ENCODE peak calls at places on chromosomes 2 and 18, in ten cellular contexts. One of them, this sample, is unnamed.

GRCh38 chr2:42967959-42968674 is 175.7 kb upstream of the HAAO start:
- DNase-seq in GM23338: no peak
- DNase-seq in tibial artery: peak; percentile 83
- DNase-seq in MCF 10A: no peak
- DNase-seq in endothelial cell: no peak
- DNase-seq in B cell: no peak
- DNase-seq in nephron progenitor cell: peak; percentile 51
- DNase-seq in psoas muscle: peak; percentile 89
- DNase-seq in fibroblast of pulmonary artery: peak; percentile 80
- DNase-seq in lower leg skin: peak; percentile 96
- DNase-seq in this sample: no peak

GRCh38 chr2:72106978-72107377 is 40.7 kb downstream of the CYP26B1 start:
- DNase-seq in psoas muscle: no peak
- DNase-seq in MCF 10A: no peak
- DNase-seq in lower leg skin: peak; percentile 13
- DNase-seq in nephron progenitor cell: no peak
- DNase-seq in B cell: no peak
- DNase-seq in endothelial cell: no peak
- DNase-seq in GM23338: no peak
- DNase-seq in fibroblast of pulmonary artery: no peak
- DNase-seq in tibial artery: no peak
- DNase-seq in this sample: no peak

GRCh38 chr18:47881752-47882455 is 48.6 kb downstream of the SMAD2 start:
- DNase-seq in B cell: no peak
- DNase-seq in nephron progenitor cell: no peak
- DNase-seq in GM23338: no peak
- DNase-seq in endothelial cell: no peak
- DNase-seq in tibial artery: no peak
- DNase-seq in lower leg skin: no peak
- DNase-seq in MCF 10A: peak; percentile 53
- DNase-seq in psoas muscle: no peak
- DNase-seq in fibroblast of pulmonary artery: peak; percentile 87
- DNase-seq in this sample: peak; percentile 73

GRCh38 chr2:68428132-68428531 is 39.0 kb downstream of the FBXO48 start:
- DNase-seq in tibial artery: no peak
- DNase-seq in nephron progenitor cell: no peak
- DNase-seq in MCF 10A: no peak
- DNase-seq in psoas muscle: no peak
- DNase-seq in endothelial cell: no peak
- DNase-seq in GM23338: no peak
- DNase-seq in B cell: no peak
- DNase-seq in lower leg skin: no peak
- DNase-seq in fibroblast of pulmonary artery: no peak
- DNase-seq in this sample: no peak

GRCh38 chr18:3995476-3996102 is 459.5 kb downstream of the DLGAP1 start:
- DNase-seq in MCF 10A: peak; percentile 77
- DNase-seq in lower leg skin: no peak
- DNase-seq in psoas muscle: no peak
- DNase-seq in tibial artery: peak; percentile 34
- DNase-seq in endothelial cell: peak; percentile 51
- DNase-seq in fibroblast of pulmonary artery: peak; percentile 83
- DNase-seq in B cell: peak; percentile 54
- DNase-seq in GM23338: peak; percentile 92
- DNase-seq in nephron progenitor cell: peak; percentile 64
- DNase-seq in this sample: peak; percentile 64

GRCh38 chr18:39604836-39605235 is 2039.2 kb upstream of the CELF4 start:
- DNase-seq in B cell: no peak
- DNase-seq in fibroblast of pulmonary artery: peak; percentile 75
- DNase-seq in endothelial cell: no peak
- DNase-seq in tibial artery: no peak
- DNase-seq in MCF 10A: peak; percentile 55
- DNase-seq in nephron progenitor cell: no peak
- DNase-seq in GM23338: no peak
- DNase-seq in lower leg skin: no peak
- DNase-seq in psoas muscle: no peak
- DNase-seq in this sample: no peak

GRCh38 chr2:208311954-208312353 is 45.9 kb downstream of the PIKFYVE start:
- DNase-seq in nephron progenitor cell: no peak
- DNase-seq in GM23338: no peak
- DNase-seq in lower leg skin: no peak
- DNase-seq in psoas muscle: no peak
- DNase-seq in B cell: peak; percentile 30
- DNase-seq in tibial artery: no peak
- DNase-seq in fibroblast of pulmonary artery: peak; percentile 16
- DNase-seq in MCF 10A: no peak
- DNase-seq in endothelial cell: no peak
- DNase-seq in this sample: no peak

GRCh38 chr2:72138921-72139381 is 8.7 kb downstream of the CYP26B1 start:
- DNase-seq in GM23338: no peak
- DNase-seq in lower leg skin: peak; percentile 81
- DNase-seq in tibial artery: no peak
- DNase-seq in endothelial cell: peak; percentile 4
- DNase-seq in B cell: no peak
- DNase-seq in psoas muscle: no peak
- DNase-seq in nephron progenitor cell: no peak
- DNase-seq in MCF 10A: no peak
- DNase-seq in fibroblast of pulmonary artery: no peak
- DNase-seq in this sample: no peak

GRCh38 chr2:162182395-162182794 is 30.3 kb upstream of the GCG start:
- DNase-seq in tibial artery: no peak
- DNase-seq in fibroblast of pulmonary artery: no peak
- DNase-seq in nephron progenitor cell: no peak
- DNase-seq in endothelial cell: no peak
- DNase-seq in GM23338: no peak
- DNase-seq in MCF 10A: no peak
- DNase-seq in psoas muscle: no peak
- DNase-seq in lower leg skin: no peak
- DNase-seq in B cell: no peak
- DNase-seq in this sample: no peak

GRCh38 chr2:71462056-71462605 is 8.8 kb downstream of the DYSF start:
- DNase-seq in tibial artery: no peak
- DNase-seq in B cell: no peak
- DNase-seq in lower leg skin: peak; percentile 70
- DNase-seq in GM23338: no peak
- DNase-seq in fibroblast of pulmonary artery: no peak
- DNase-seq in MCF 10A: no peak
- DNase-seq in psoas muscle: no peak
- DNase-seq in nephron progenitor cell: no peak
- DNase-seq in endothelial cell: no peak
- DNase-seq in this sample: no peak

GRCh38 chr2:20241973-20242726 is 17.2 kb upstream of the SDC1 start:
- DNase-seq in MCF 10A: no peak
- DNase-seq in GM23338: peak; percentile 72
- DNase-seq in fibroblast of pulmonary artery: no peak
- DNase-seq in B cell: peak; percentile 45
- DNase-seq in tibial artery: no peak
- DNase-seq in nephron progenitor cell: peak; percentile 28
- DNase-seq in psoas muscle: no peak
- DNase-seq in lower leg skin: no peak
- DNase-seq in endothelial cell: peak; percentile 47
- DNase-seq in this sample: no peak
- TF ChIP-seq CTCF in MCF 10A: peak; percentile 66
- TF ChIP-seq CTCF in GM23338: peak; percentile 80
- TF ChIP-seq CTCF in fibroblast of pulmonary artery: no peak
- TF ChIP-seq CTCF in B cell: peak; percentile 50
- TF ChIP-seq CTCF in tibial artery: no peak
- TF ChIP-seq CTCF in nephron progenitor cell: peak; percentile 40
- TF ChIP-seq CTCF in psoas muscle: peak; percentile 35
- TF ChIP-seq CTCF in lower leg skin: no peak
- TF ChIP-seq CTCF in endothelial cell: peak; percentile 88
- TF ChIP-seq CTCF in this sample: peak; percentile 28

DNA sequence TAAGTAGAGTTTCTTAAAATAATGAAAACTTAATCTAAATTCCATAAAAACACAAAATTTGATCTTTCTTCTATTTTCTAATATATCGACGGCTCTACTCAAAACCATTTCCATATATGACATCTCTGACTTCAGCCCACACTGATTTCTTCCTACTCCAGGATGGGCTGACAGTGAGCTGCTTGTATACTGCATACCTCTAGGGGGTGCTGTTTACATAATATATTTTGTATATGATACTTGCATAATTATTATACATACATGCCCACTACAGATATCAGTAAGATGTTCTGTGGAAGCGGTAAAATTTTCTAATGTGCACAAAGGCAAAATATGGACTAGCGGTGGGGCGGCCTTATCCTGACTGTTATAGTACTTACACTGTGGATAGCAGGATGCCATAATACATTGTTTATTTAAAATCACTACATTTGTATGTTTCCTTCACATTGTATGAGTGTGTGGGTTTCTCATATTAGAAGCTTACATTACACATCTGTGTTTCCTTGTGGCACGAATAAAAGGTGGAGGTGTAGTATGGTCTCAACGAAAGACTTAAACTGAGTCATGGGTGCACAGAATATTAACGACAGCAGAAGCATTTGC is 66.1 kb upstream of the NXPH2 start:
- DNase-seq in nephron progenitor cell: no peak
- DNase-seq in fibroblast of pulmonary artery: peak; percentile 35
- DNase-seq in psoas muscle: no peak
- DNase-seq in B cell: peak; percentile 8
- DNase-seq in tibial artery: no peak
- DNase-seq in MCF 10A: peak; percentile 51
- DNase-seq in GM23338: peak; percentile 62
- DNase-seq in endothelial cell: no peak
- DNase-seq in lower leg skin: no peak
- DNase-seq in this sample: peak; percentile 6
- TF ChIP-seq CTCF in nephron progenitor cell: peak; percentile 75
- TF ChIP-seq CTCF in fibroblast of pulmonary artery: peak; percentile 67
- TF ChIP-seq CTCF in psoas muscle: peak; percentile 29
- TF ChIP-seq CTCF in B cell: peak; percentile 72
- TF ChIP-seq CTCF in tibial artery: no peak
- TF ChIP-seq CTCF in MCF 10A: peak; percentile 45
- TF ChIP-seq CTCF in GM23338: peak; percentile 70
- TF ChIP-seq CTCF in endothelial cell: peak; percentile 83
- TF ChIP-seq CTCF in lower leg skin: no peak
- TF ChIP-seq CTCF in this sample: peak; percentile 55

GRCh38 chr2:164703915-164704706 is 82.8 kb upstream of the GRB14 start:
- DNase-seq in lower leg skin: no peak
- DNase-seq in B cell: no peak
- DNase-seq in MCF 10A: no peak
- DNase-seq in psoas muscle: no peak
- DNase-seq in fibroblast of pulmonary artery: no peak
- DNase-seq in tibial artery: no peak
- DNase-seq in endothelial cell: no peak
- DNase-seq in nephron progenitor cell: no peak
- DNase-seq in GM23338: no peak
- DNase-seq in this sample: no peak
- TF ChIP-seq CTCF in lower leg skin: no peak
- TF ChIP-seq CTCF in B cell: no peak
- TF ChIP-seq CTCF in MCF 10A: no peak
- TF ChIP-seq CTCF in psoas muscle: no peak
- TF ChIP-seq CTCF in fibroblast of pulmonary artery: no peak
- TF ChIP-seq CTCF in tibial artery: no peak
- TF ChIP-seq CTCF in endothelial cell: no peak
- TF ChIP-seq CTCF in nephron progenitor cell: no peak
- TF ChIP-seq CTCF in GM23338: no peak
- TF ChIP-seq CTCF in this sample: no peak

DNA sequence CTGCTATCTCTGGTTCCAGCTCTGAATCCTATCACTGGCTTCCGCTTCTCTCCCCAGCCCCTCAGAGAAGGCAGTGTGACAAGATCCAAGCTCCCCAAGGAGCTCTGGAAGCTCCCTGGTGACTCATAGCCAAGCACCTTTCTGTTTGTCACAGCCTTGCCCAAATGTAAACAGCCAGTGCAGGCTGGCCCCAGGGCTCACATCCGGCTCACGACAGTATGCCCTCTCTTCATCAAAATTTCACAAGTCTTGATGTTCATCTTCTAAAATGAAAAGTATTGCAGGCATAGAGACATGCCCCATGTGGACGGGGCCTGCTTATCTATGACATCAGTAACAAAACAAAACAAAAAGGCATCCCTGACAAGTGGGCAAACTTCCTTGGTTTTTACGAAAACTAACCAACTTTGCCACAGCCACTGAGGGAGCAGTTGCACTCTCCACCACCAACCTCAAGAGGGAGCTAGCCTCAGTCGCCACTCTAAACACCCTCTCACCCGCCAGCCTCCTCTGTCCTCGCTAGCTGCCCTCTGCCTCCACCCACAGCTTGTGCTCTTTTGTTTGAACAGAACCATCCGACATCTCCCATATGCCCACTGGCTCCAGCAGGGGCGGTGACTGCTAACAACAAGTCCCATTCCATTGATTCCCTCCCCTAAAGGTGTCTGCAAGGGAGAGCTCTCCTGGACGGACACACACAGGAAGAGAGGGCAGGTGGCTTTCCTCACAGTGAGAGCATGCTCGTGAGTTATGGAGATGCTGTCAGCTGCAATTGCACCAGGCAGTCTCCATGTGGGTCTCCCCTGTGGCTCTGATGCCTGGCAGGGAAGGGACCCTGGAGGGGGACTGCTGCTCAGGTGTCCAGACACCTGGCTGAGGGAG is 71.0 kb upstream of the DAPL1 start:
- DNase-seq in B cell: no peak
- DNase-seq in fibroblast of pulmonary artery: no peak
- DNase-seq in lower leg skin: peak; percentile 83
- DNase-seq in MCF 10A: peak; percentile 25
- DNase-seq in tibial artery: no peak
- DNase-seq in endothelial cell: peak; percentile 38
- DNase-seq in nephron progenitor cell: no peak
- DNase-seq in psoas muscle: no peak
- DNase-seq in GM23338: peak; percentile 75
- DNase-seq in this sample: peak; percentile 69
- TF ChIP-seq CTCF in B cell: no peak
- TF ChIP-seq CTCF in fibroblast of pulmonary artery: peak; percentile 25
- TF ChIP-seq CTCF in lower leg skin: no peak
- TF ChIP-seq CTCF in MCF 10A: no peak
- TF ChIP-seq CTCF in tibial artery: no peak
- TF ChIP-seq CTCF in endothelial cell: peak; percentile 64
- TF ChIP-seq CTCF in nephron progenitor cell: peak; percentile 27
- TF ChIP-seq CTCF in psoas muscle: no peak
- TF ChIP-seq CTCF in GM23338: peak; percentile 82
- TF ChIP-seq CTCF in this sample: peak; percentile 57

DNA sequence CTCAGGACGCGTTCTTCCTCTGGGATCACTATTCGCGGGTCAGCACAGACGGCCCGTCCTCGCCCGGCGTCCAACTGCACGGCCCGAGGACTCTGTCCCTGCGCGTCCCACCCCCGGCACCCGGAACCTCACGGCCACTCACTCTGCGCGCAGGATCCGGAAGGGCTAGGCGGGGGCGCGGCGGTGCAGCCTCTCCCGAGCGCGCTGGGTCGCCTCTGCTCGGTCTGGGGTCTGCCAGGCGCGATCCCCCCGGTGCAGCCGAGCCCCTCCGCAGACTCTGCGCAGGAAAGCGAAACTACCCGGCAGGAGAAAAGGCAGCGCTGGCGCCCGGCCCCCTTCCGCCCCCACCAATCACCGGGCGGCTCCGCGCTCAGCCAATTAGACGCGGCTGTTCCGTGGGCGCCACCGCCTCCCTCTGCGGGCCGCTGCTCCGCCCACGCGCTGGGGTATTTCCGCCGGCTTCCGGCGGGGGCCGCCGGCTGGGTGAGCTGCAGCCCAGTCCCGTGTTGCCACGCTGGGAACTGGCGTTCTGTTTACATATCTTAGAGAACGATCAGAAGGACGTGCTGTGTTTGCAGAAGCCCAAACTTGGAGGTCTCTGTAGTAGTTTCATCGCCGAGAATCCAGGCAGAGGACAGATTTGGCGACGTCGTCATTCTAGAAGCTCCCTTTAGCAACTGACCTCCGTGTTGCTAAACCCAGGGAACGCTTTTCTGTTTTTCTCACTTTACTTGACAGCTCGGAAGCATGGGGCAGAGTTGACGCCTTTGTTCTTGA is at the start of gene STAT1:
- DNase-seq in fibroblast of pulmonary artery: peak; percentile 94
- DNase-seq in GM23338: peak; percentile 94
- DNase-seq in tibial artery: peak; percentile 89
- DNase-seq in endothelial cell: peak; percentile 95
- DNase-seq in nephron progenitor cell: peak; percentile 96
- DNase-seq in B cell: peak; percentile 98
- DNase-seq in lower leg skin: peak; percentile 98
- DNase-seq in MCF 10A: peak; percentile 90
- DNase-seq in psoas muscle: peak; percentile 96
- DNase-seq in this sample: peak; percentile 97
- TF ChIP-seq CTCF in fibroblast of pulmonary artery: no peak
- TF ChIP-seq CTCF in GM23338: no peak
- TF ChIP-seq CTCF in tibial artery: peak; percentile 52
- TF ChIP-seq CTCF in endothelial cell: peak; percentile 9
- TF ChIP-seq CTCF in nephron progenitor cell: no peak
- TF ChIP-seq CTCF in B cell: no peak
- TF ChIP-seq CTCF in lower leg skin: no peak
- TF ChIP-seq CTCF in MCF 10A: no peak
- TF ChIP-seq CTCF in psoas muscle: no peak
- TF ChIP-seq CTCF in this sample: no peak

This sample was measured in Calu3.